ENCODE peak calls at places on chromosomes 2 and 18, in seven cellular contexts. One of them, this sample, is unnamed.

GRCh38 chr2:49837894-49838293 is 683.6 kb upstream of the FSHR start:
- ATAC-seq in CD4-positive, CD25-positive, alpha-beta regulatory T cell: no peak
- ATAC-seq in psoas muscle: no peak
- ATAC-seq in stimulated activated naive CD8-positive, alpha-beta T cell treated with anti-CD3 and anti-CD28 coated beads, Interleukin-15, amount 100 ng/mL, for 72 hours: no peak
- ATAC-seq in heart right ventricle: no peak
- ATAC-seq in Panc1: no peak
- ATAC-seq in RWPE2: no peak
- ATAC-seq in this sample: no peak

GRCh38 chr18:31983976-31984375 is 34.6 kb upstream of the RNF125 start:
- ATAC-seq in psoas muscle: no peak
- ATAC-seq in CD4-positive, CD25-positive, alpha-beta regulatory T cell: no peak
- ATAC-seq in stimulated activated naive CD8-positive, alpha-beta T cell treated with anti-CD3 and anti-CD28 coated beads, Interleukin-15, amount 100 ng/mL, for 72 hours: no peak
- ATAC-seq in Panc1: no peak
- ATAC-seq in RWPE2: no peak
- ATAC-seq in heart right ventricle: no peak
- ATAC-seq in this sample: no peak

GRCh38 chr2:176473177-176473576 is 203.9 kb downstream of the MTX2 start:
- ATAC-seq in psoas muscle: no peak
- ATAC-seq in heart right ventricle: peak; percentile 76
- ATAC-seq in Panc1: peak; percentile 72
- ATAC-seq in RWPE2: peak; percentile 99
- ATAC-seq in CD4-positive, CD25-positive, alpha-beta regulatory T cell: no peak
- ATAC-seq in stimulated activated naive CD8-positive, alpha-beta T cell treated with anti-CD3 and anti-CD28 coated beads, Interleukin-15, amount 100 ng/mL, for 72 hours: peak; percentile 83
- ATAC-seq in this sample: no peak

GRCh38 chr2:105749583-105750399 is 5.1 kb downstream of the NCK2 start:
- ATAC-seq in Panc1: no peak
- ATAC-seq in stimulated activated naive CD8-positive, alpha-beta T cell treated with anti-CD3 and anti-CD28 coated beads, Interleukin-15, amount 100 ng/mL, for 72 hours: peak; percentile 4
- ATAC-seq in RWPE2: no peak
- ATAC-seq in CD4-positive, CD25-positive, alpha-beta regulatory T cell: no peak
- ATAC-seq in heart right ventricle: no peak
- ATAC-seq in psoas muscle: peak; percentile 32
- ATAC-seq in this sample: peak; percentile 36

GRCh38 chr2:158047156-158047611 is 54.5 kb upstream of the UPP2 start:
- ATAC-seq in RWPE2: no peak
- ATAC-seq in psoas muscle: no peak
- ATAC-seq in CD4-positive, CD25-positive, alpha-beta regulatory T cell: no peak
- ATAC-seq in Panc1: no peak
- ATAC-seq in stimulated activated naive CD8-positive, alpha-beta T cell treated with anti-CD3 and anti-CD28 coated beads, Interleukin-15, amount 100 ng/mL, for 72 hours: no peak
- ATAC-seq in heart right ventricle: no peak
- ATAC-seq in this sample: no peak

GRCh38 chr2:235325126-235325525 is 168.7 kb upstream of the AGAP1 start:
- ATAC-seq in Panc1: no peak
- ATAC-seq in heart right ventricle: no peak
- ATAC-seq in RWPE2: peak; percentile 57
- ATAC-seq in CD4-positive, CD25-positive, alpha-beta regulatory T cell: no peak
- ATAC-seq in stimulated activated naive CD8-positive, alpha-beta T cell treated with anti-CD3 and anti-CD28 coated beads, Interleukin-15, amount 100 ng/mL, for 72 hours: no peak
- ATAC-seq in psoas muscle: no peak
- ATAC-seq in this sample: no peak

GRCh38 chr2:216246741-216247140 is 125.5 kb downstream of the MARCHF4 start:
- ATAC-seq in Panc1: no peak
- ATAC-seq in heart right ventricle: no peak
- ATAC-seq in psoas muscle: no peak
- ATAC-seq in stimulated activated naive CD8-positive, alpha-beta T cell treated with anti-CD3 and anti-CD28 coated beads, Interleukin-15, amount 100 ng/mL, for 72 hours: no peak
- ATAC-seq in CD4-positive, CD25-positive, alpha-beta regulatory T cell: no peak
- ATAC-seq in RWPE2: no peak
- ATAC-seq in this sample: no peak

GRCh38 chr2:219980666-219981065 is 353.2 kb downstream of the SLC4A3 start:
- ATAC-seq in RWPE2: no peak
- ATAC-seq in Panc1: no peak
- ATAC-seq in heart right ventricle: no peak
- ATAC-seq in CD4-positive, CD25-positive, alpha-beta regulatory T cell: no peak
- ATAC-seq in stimulated activated naive CD8-positive, alpha-beta T cell treated with anti-CD3 and anti-CD28 coated beads, Interleukin-15, amount 100 ng/mL, for 72 hours: no peak
- ATAC-seq in psoas muscle: no peak
- ATAC-seq in this sample: no peak

GRCh38 chr2:128217671-128218070 is 101.0 kb downstream of the HS6ST1 start:
- ATAC-seq in RWPE2: no peak
- ATAC-seq in Panc1: no peak
- ATAC-seq in psoas muscle: no peak
- ATAC-seq in stimulated activated naive CD8-positive, alpha-beta T cell treated with anti-CD3 and anti-CD28 coated beads, Interleukin-15, amount 100 ng/mL, for 72 hours: no peak
- ATAC-seq in heart right ventricle: no peak
- ATAC-seq in CD4-positive, CD25-positive, alpha-beta regulatory T cell: no peak
- ATAC-seq in this sample: no peak

GRCh38 chr2:1495676-1496393 is 82.6 kb downstream of the TPO start:
- ATAC-seq in psoas muscle: no peak
- ATAC-seq in CD4-positive, CD25-positive, alpha-beta regulatory T cell: no peak
- ATAC-seq in RWPE2: no peak
- ATAC-seq in Panc1: no peak
- ATAC-seq in stimulated activated naive CD8-positive, alpha-beta T cell treated with anti-CD3 and anti-CD28 coated beads, Interleukin-15, amount 100 ng/mL, for 72 hours: no peak
- ATAC-seq in heart right ventricle: no peak
- ATAC-seq in this sample: no peak

GRCh38 chr2:127107622-127107999 is 657 bp upstream of the BIN1 start:
- ATAC-seq in stimulated activated naive CD8-positive, alpha-beta T cell treated with anti-CD3 and anti-CD28 coated beads, Interleukin-15, amount 100 ng/mL, for 72 hours: peak; percentile 41
- ATAC-seq in Panc1: peak; percentile 57
- ATAC-seq in heart right ventricle: no peak
- ATAC-seq in RWPE2: peak; percentile 28
- ATAC-seq in CD4-positive, CD25-positive, alpha-beta regulatory T cell: peak; percentile 12
- ATAC-seq in psoas muscle: peak; percentile 1
- ATAC-seq in this sample: peak; percentile 18

GRCh38 chr2:31000970-31001369 is 137.3 kb downstream of the GALNT14 start:
- ATAC-seq in psoas muscle: no peak
- ATAC-seq in heart right ventricle: no peak
- ATAC-seq in RWPE2: no peak
- ATAC-seq in stimulated activated naive CD8-positive, alpha-beta T cell treated with anti-CD3 and anti-CD28 coated beads, Interleukin-15, amount 100 ng/mL, for 72 hours: no peak
- ATAC-seq in Panc1: no peak
- ATAC-seq in CD4-positive, CD25-positive, alpha-beta regulatory T cell: no peak
- ATAC-seq in this sample: no peak